ENCODE peak calls at places on chromosomes 2 and 18, in eight cellular contexts. H is left ventricle myocardium inferior; X is NCI-H460; Y is COR-L47; P is progenitor cell of endocrine pancreas; T is stimulated activated CD4-positive, alpha-beta T cell treated with anti-CD3 and anti-CD28 coated beads, Interleukin-1b, Interleukin-23, amount 100 ng/mL, for 48 hours; V is effector CD4-positive, alpha-beta T cell; F is fibroblast of mammary gland. N is an unnamed sample.

GRCh38 chr2:33246432-33246831 is 230.0 kb upstream of the RASGRP3 start:
- DNase-seq in F (no peak), P (no peak), Y (no peak), H (no peak), T (no peak), X (no peak), V (no peak), N (no peak)

GRCh38 chr2:239369631-239370161 is 31.1 kb downstream of the HDAC4 start:
- DNase-seq in T (peak), H (no peak), X (no peak), P (no peak), V (peak), Y (no peak), F (no peak), N (no peak)

GRCh38 chr2:168157926-168158325 is 89.5 kb downstream of the STK39 start:
- DNase-seq in Y (no peak), X (no peak), F (no peak), H (no peak), T (no peak), V (no peak), P (no peak), N (peak)

GRCh38 chr2:64672708-64673107 is 19.0 kb upstream of the SERTAD2 start:
- DNase-seq in P (no peak), F (no peak), Y (no peak), T (no peak), X (no peak), H (no peak), V (no peak), N (no peak)

GRCh38 chr2:55051026-55051866 is 995 bp upstream of the RTN4 start:
- DNase-seq in Y (peak), F (peak), X (peak), V (peak), T (peak), P (no peak), H (peak), N (peak)

GRCh38 chr2:46334389-46335345 is 37.5 kb downstream of the EPAS1 start:
- DNase-seq in V (no peak), T (no peak), P (no peak), F (peak), H (no peak), Y (no peak), X (no peak), N (peak)

GRCh38 chr18:864872-865273 is 39.8 kb upstream of the ADCYAP1 start:
- DNase-seq in Y (peak), H (peak), F (peak), X (peak), P (peak), V (peak), T (peak), N (peak)

GRCh38 chr2:54903736-54904554 is 146.3 kb downstream of the RTN4 start:
- DNase-seq in X (peak), H (no peak), P (no peak), V (no peak), Y (no peak), T (peak), F (peak), N (peak)

GRCh38 chr2:67877281-67877680 is 185.5 kb downstream of the C1D start:
- DNase-seq in H (no peak), P (no peak), T (no peak), Y (peak), X (no peak), V (no peak), F (no peak), N (no peak)

GRCh38 chr2:63977904-63978303 is 41.3 kb downstream of the VPS54 start:
- DNase-seq in V (no peak), X (no peak), H (no peak), P (no peak), Y (no peak), F (no peak), T (peak), N (no peak)

GRCh38 chr2:43131890-43132522 is 94.4 kb downstream of the ZFP36L2 start:
- DNase-seq in F (no peak), P (no peak), Y (no peak), X (no peak), V (no peak), T (no peak), H (no peak), N (no peak)

GRCh38 chr2:149261672-149262071 is 68.7 kb upstream of the LYPD6 start:
- DNase-seq in T (no peak), V (no peak), X (no peak), Y (no peak), P (no peak), H (no peak), F (no peak), N (no peak)

GRCh38 chr2:218998414-218999002 is 5.3 kb upstream of the CRYBA2 start:
- DNase-seq in X (no peak), H (no peak), P (no peak), T (no peak), Y (no peak), V (no peak), F (peak), N (no peak)

GRCh38 chr2:176130153-176130916 is 830 bp downstream of the HOXD8 start:
- DNase-seq in Y (peak), V (no peak), F (peak), T (peak), P (no peak), X (peak), H (no peak), N (peak)

GRCh38 chr2:55003706-55004639 is 46.3 kb downstream of the RTN4 start:
- DNase-seq in Y (no peak), V (no peak), H (no peak), T (no peak), P (no peak), X (no peak), F (no peak), N (no peak)